ENCODE peak calls at places on chromosomes 13 and 19, in ten cellular contexts. E is hepatocyte; K is mesendoderm; N is heart right ventricle; U is CD8-positive, alpha-beta memory T cell; Z is ovary; M is astrocyte; X is A673; O is OCI-LY7; J is Caco-2. S is an unnamed sample. For H3K4me1, the result is how much of the 10 kb centered on the place peaks cover.

GRCh38 chr13:52695856-52696255 is 43.2 kb downstream of the SUGT1 start:
- DNase-seq in E (no peak), K (no peak), N (no peak), U (no peak), Z (no peak), M (peak), X (no peak), O (no peak), J (no peak), S (peak)

GRCh38 chr19:40594251-40594650 is 6.9 kb upstream of the LTBP4 start:
- DNase-seq in E (no peak), K (peak), N (no peak), U (no peak), Z (no peak), M (no peak), X (no peak), O (peak), J (no peak), S (no peak)

GRCh38 chr13:74077847-74078246 is 56.4 kb downstream of the KLF12 start:
- DNase-seq in E (no peak), K (no peak), N (no peak), U (no peak), Z (no peak), M (no peak), X (no peak), O (no peak), J (no peak), S (no peak)

GRCh38 chr13:106561551-106562170 is 6.3 kb downstream of the ARGLU1 start:
- DNase-seq in E (peak), K (peak), N (no peak), U (no peak), Z (no peak), M (peak), X (no peak), O (no peak), J (no peak), S (no peak)

GRCh38 chr13:114102521-114103288 is 29.7 kb downstream of the RASA3 start:
- DNase-seq in E (no peak), K (no peak), N (peak), U (no peak), Z (peak), M (no peak), X (no peak), O (no peak), J (peak), S (no peak)

GRCh38 chr13:113915012-113915763 is 51.3 kb upstream of the GAS6 start:
- DNase-seq in E (no peak), K (no peak), N (no peak), U (no peak), Z (peak), M (no peak), X (no peak), O (no peak), J (no peak), S (no peak)

GRCh38 chr13:69092615-69093322 is 1014.9 kb upstream of the ATXN8OS start:
- DNase-seq in E (no peak), K (peak), N (no peak), U (no peak), Z (no peak), M (no peak), X (no peak), O (no peak), J (no peak), S (no peak)

GRCh38 chr13:35768126-35768525 is 291.6 kb upstream of the MAB21L1 start:
- DNase-seq in E (no peak), K (no peak), N (no peak), U (no peak), Z (no peak), M (no peak), X (no peak), O (no peak), J (no peak), S (no peak)

GRCh38 chr13:91724591-91724990 is 326.2 kb downstream of the GPC5 start:
- DNase-seq in E (no peak), K (no peak), N (no peak), U (no peak), Z (no peak), M (no peak), X (no peak), O (no peak), J (no peak), S (no peak)

GRCh38 chr13:80011448-80012212 is 329.3 kb downstream of the SPRY2 start:
- DNase-seq in E (no peak), K (no peak), N (no peak), U (no peak), Z (peak), M (no peak), X (no peak), O (no peak), J (no peak), S (no peak)

GRCh38 chr19:13036366-13036976 is 41.2 kb downstream of the NFIX start:
- DNase-seq in E (peak), K (peak), N (no peak), U (no peak), Z (no peak), M (peak), X (peak), O (no peak), J (peak), S (no peak)

GRCh38 chr13:46480131-46480530 is 72.8 kb upstream of the LRCH1 start:
- DNase-seq in E (no peak), K (peak), N (no peak), U (no peak), Z (no peak), M (no peak), X (no peak), O (no peak), J (no peak), S (no peak)

GRCh38 chr13:71580614-71581013 is 286.4 kb downstream of the DACH1 start:
- DNase-seq in E (no peak), K (no peak), N (no peak), U (no peak), Z (no peak), M (no peak), X (no peak), O (no peak), J (no peak), S (no peak)
- H3K4me1 ChIP-seq in E (under half), K (under half), N (under half), U (under half), Z (under half), M (under half), X (under half), O (under half), J (under half), S (under half)

GRCh38 chr19:38437295-38437694 is 3.8 kb downstream of the RYR1 start:
- DNase-seq in E (no peak), K (no peak), N (no peak), U (no peak), Z (no peak), M (no peak), X (no peak), O (no peak), J (no peak), S (no peak)

GRCh38 chr19:38440592-38440991 is 7.1 kb downstream of the RYR1 start:
- DNase-seq in E (no peak), K (no peak), N (no peak), U (no peak), Z (no peak), M (no peak), X (no peak), O (no peak), J (no peak), S (no peak)

GRCh38 chr19:38434549-38435051 is 1.1 kb downstream of the RYR1 start:
- DNase-seq in E (peak), K (peak), N (peak), U (no peak), Z (no peak), M (no peak), X (no peak), O (no peak), J (no peak), S (no peak)

GRCh38 chr19:38441660-38442348 is 8.3 kb downstream of the RYR1 start:
- DNase-seq in E (no peak), K (peak), N (no peak), U (no peak), Z (no peak), M (no peak), X (no peak), O (peak), J (no peak), S (no peak)

GRCh38 chr19:38437917-38438316 is 4.4 kb downstream of the RYR1 start:
- DNase-seq in E (no peak), K (no peak), N (no peak), U (no peak), Z (no peak), M (no peak), X (no peak), O (no peak), J (no peak), S (no peak)
- H3K4me1 ChIP-seq in E (under half), K (under half), N (under half), U (under half), Z (under half), M (under half), X (under half), O (under half), J (under half), S (under half)

GRCh38 chr13:24217601-24218281 is 57.2 kb downstream of the SPATA13 start:
- DNase-seq in E (peak), K (peak), N (no peak), U (no peak), Z (no peak), M (peak), X (no peak), O (peak), J (no peak), S (no peak)
- H3K4me1 ChIP-seq in E (under half), K (under half), N (half or more), U (under half), Z (under half), M (under half), X (under half), O (half or more), J (under half), S (under half)

DNA sequence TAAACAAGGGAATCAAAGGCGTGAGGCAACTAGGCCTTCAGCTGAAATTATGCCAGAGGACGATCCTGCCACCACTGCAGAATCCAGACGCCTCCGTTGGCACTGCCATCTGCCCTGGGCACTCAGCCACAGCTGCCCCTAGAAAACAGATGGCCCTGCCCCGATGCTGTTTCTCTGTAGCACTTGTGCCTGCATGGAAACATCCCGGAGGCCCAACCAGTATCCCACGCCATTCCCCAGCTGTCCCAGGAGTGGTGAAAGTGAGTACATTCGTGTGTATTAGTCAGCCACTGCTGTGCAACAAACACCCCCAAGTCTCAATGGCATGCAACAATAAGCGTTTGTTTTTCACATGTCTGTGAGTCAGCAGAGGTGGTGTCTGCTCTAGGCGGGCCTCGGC is 8.9 kb upstream of the CRTC1 start:
- DNase-seq in E (no peak), K (no peak), N (peak), U (no peak), Z (no peak), M (peak), X (no peak), O (no peak), J (no peak), S (no peak)
- H3K4me1 ChIP-seq in E (under half), K (under half), N (under half), U (under half), Z (under half), M (under half), X (under half), O (under half), J (under half), S (under half)

GRCh38 chr19:29680447-29680846 is 15.2 kb downstream of the PLEKHF1 start:
- DNase-seq in E (no peak), K (no peak), N (peak), U (peak), Z (no peak), M (no peak), X (no peak), O (peak), J (no peak), S (no peak)
- H3K4me1 ChIP-seq in E (under half), K (under half), N (half or more), U (half or more), Z (under half), M (under half), X (under half), O (under half), J (under half), S (under half)